ENCODE peak calls at places on chromosomes 5 and 9, in five cellular contexts. E is left ventricle myocardium inferior, I is astrocyte of the spinal cord, H is fibroblast of mammary gland, M is spleen. R is an unnamed sample.

GRCh38 chr9:757246-757881 is 84.1 kb upstream of the DMRT1 start:
- DNase-seq in E (no peak), I (peak), H (peak), M (no peak), R (peak)

GRCh38 chr9:77433675-77434445 is 214.3 kb downstream of the GNA14 start:
- DNase-seq in E (peak), I (peak), H (peak), M (no peak), R (peak)

GRCh38 chr9:108316066-108316465 is 539.7 kb downstream of the ACTL7B start:
- DNase-seq in E (no peak), I (no peak), H (no peak), M (no peak), R (no peak)

GRCh38 chr5:6261256-6261655 is 117.1 kb downstream of the MED10 start:
- DNase-seq in E (no peak), I (no peak), H (no peak), M (no peak), R (no peak)

GRCh38 chr5:132420706-132421272 is 51.3 kb downstream of the SLC22A5 start:
- DNase-seq in E (no peak), I (no peak), H (no peak), M (peak), R (no peak)

GRCh38 chr9:6566409-6567139 is 79.0 kb downstream of the GLDC start:
- DNase-seq in E (no peak), I (peak), H (peak), M (no peak), R (peak)

GRCh38 chr9:127627494-127627855 is 15.4 kb downstream of the STXBP1 start:
- DNase-seq in E (no peak), I (no peak), H (no peak), M (no peak), R (no peak)

GRCh38 chr5:170070556-170071412 is 34.9 kb upstream of the FOXI1 start:
- DNase-seq in E (peak), I (peak), H (peak), M (no peak), R (peak)

GRCh38 chr9:111969622-111970021 is 73.0 kb downstream of the UGCG start:
- DNase-seq in E (no peak), I (no peak), H (no peak), M (no peak), R (no peak)

GRCh38 chr9:130845901-130846381 is 10.9 kb downstream of the ABL1 start:
- DNase-seq in E (no peak), I (peak), H (peak), M (no peak), R (peak)

GRCh38 chr9:93134018-93134739 is at the start of gene NINJ1:
- DNase-seq in E (peak), I (peak), H (peak), M (peak), R (peak)

GRCh38 chr9:93259490-93260289 is 75.8 kb downstream of the WNK2 start:
- DNase-seq in E (no peak), I (no peak), H (no peak), M (peak), R (no peak)

GRCh38 chr5:151664694-151665583 is 21.8 kb downstream of the SPARC start:
- DNase-seq in E (peak), I (peak), H (peak), M (no peak), R (peak)

GRCh38 chr5:160456778-160457177 is 35.1 kb downstream of the PTTG1 start:
- DNase-seq in E (no peak), I (no peak), H (no peak), M (no peak), R (no peak)

GRCh38 chr5:90783460-90784333 is 225.1 kb downstream of the ADGRV1 start:
- DNase-seq in E (peak), I (peak), H (peak), M (peak), R (peak)

GRCh38 chr5:132746592-132747063 is 598 bp upstream of the CCNI2 start:
- DNase-seq in E (no peak), I (no peak), H (no peak), M (no peak), R (no peak)

GRCh38 chr5:147051193-147051592 is 172.6 kb upstream of the PPP2R2B start:
- DNase-seq in E (no peak), I (peak), H (peak), M (no peak), R (peak)

GRCh38 chr9:125356032-125356431 is 94.4 kb downstream of the GAPVD1 start:
- DNase-seq in E (no peak), I (no peak), H (no peak), M (no peak), R (no peak)

GRCh38 chr5:54243483-54244080 is 66.8 kb downstream of the ARL15 start:
- DNase-seq in E (no peak), I (peak), H (peak), M (no peak), R (peak)

GRCh38 chr5:127856310-127856709 is 153.1 kb downstream of the CCDC192 start:
- DNase-seq in E (no peak), I (no peak), H (no peak), M (no peak), R (peak)

GRCh38 chr5:16508730-16509531 is 43.3 kb upstream of the ZNF622 start:
- DNase-seq in E (peak), I (no peak), H (peak), M (no peak), R (no peak)

GRCh38 chr9:112955550-112955949 is 56.4 kb downstream of the ZNF883 start:
- DNase-seq in E (no peak), I (no peak), H (no peak), M (no peak), R (no peak)

GRCh38 chr5:129763651-129764050 is 15.8 kb downstream of the MINAR2 start:
- DNase-seq in E (no peak), I (no peak), H (no peak), M (no peak), R (no peak)

GRCh38 chr5:171630047-171630669 is 155.5 kb upstream of the SMIM23 start:
- DNase-seq in E (peak), I (peak), H (peak), M (no peak), R (peak)

GRCh38 chr9:117205806-117206205 is 209.1 kb downstream of the ASTN2 start:
- DNase-seq in E (no peak), I (no peak), H (no peak), M (no peak), R (peak)

GRCh38 chr9:4287386-4287785 is 12.5 kb downstream of the GLIS3 start:
- DNase-seq in E (no peak), I (no peak), H (no peak), M (no peak), R (no peak)

GRCh38 chr5:64165160-64165499 is 513 bp upstream of the RNF180 start:
- DNase-seq in E (no peak), I (no peak), H (no peak), M (no peak), R (no peak)
- H3K4me3 ChIP-seq in E (peak), I (peak), H (peak), M (peak), R (peak)

DNA sequence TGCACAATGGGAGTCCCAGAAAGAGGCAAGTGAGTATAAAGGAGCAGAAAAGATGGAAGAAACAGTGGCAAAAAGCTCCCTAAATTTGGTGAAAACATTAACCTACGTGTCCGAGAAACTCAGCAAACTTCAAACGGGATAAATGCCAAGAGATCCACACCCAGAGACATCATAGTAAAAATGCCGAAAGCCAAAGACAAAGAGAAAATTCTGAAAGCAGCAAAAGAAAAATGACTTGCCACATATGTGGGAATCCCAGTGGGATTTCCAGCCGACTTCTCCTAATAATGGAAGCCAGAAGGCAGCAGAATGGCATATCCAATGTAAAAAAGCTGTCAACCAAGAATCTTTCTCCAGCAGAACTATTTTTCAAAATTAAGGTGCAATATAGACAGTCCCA is 101.2 kb downstream of the ADAMTS2 start:
- DNase-seq in E (no peak), I (no peak), H (peak), M (no peak), R (no peak)
- H3K4me3 ChIP-seq in E (no peak), I (no peak), H (no peak), M (no peak), R (no peak)

DNA sequence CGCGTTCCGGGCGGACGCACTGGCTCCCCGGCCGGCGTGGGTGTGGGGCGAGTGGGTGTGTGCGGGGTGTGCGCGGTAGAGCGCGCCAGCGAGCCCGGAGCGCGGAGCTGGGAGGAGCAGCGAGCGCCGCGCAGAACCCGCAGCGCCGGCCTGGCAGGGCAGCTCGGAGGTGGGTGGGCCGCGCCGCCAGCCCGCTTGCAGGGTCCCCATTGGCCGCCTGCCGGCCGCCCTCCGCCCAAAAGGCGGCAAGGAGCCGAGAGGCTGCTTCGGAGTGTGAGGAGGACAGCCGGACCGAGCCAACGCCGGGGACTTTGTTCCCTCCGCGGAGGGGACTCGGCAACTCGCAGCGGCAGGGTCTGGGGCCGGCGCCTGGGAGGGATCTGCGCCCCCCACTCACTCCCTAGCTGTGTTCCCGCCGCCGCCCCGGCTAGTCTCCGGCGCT is at the start of gene DAPK1:
- DNase-seq in E (peak), I (peak), H (peak), M (peak), R (peak)
- H3K4me3 ChIP-seq in E (peak), I (peak), H (peak), M (peak), R (peak)

GRCh38 chr5:138873096-138873885 is 1.8 kb downstream of the LRRTM2 start:
- DNase-seq in E (no peak), I (no peak), H (no peak), M (no peak), R (no peak)
- H3K4me3 ChIP-seq in E (no peak), I (peak), H (no peak), M (peak), R (no peak)

GRCh38 chr5:926416-927171 is 33.9 kb downstream of the TRIP13 start:
- DNase-seq in E (no peak), I (peak), H (no peak), M (peak), R (peak)
- H3K4me3 ChIP-seq in E (peak), I (peak), H (peak), M (peak), R (peak)

GRCh38 chr9:22215492-22215891 is 206.4 kb upstream of the CDKN2B start:
- DNase-seq in E (no peak), I (no peak), H (no peak), M (no peak), R (no peak)

GRCh38 chr9:22214021-22214420 is 204.9 kb upstream of the CDKN2B start:
- DNase-seq in E (no peak), I (peak), H (peak), M (no peak), R (peak)

GRCh38 chr9:22214497-22215031 is 205.5 kb upstream of the CDKN2B start:
- DNase-seq in E (no peak), I (peak), H (peak), M (no peak), R (no peak)

GRCh38 chr9:22217254-22217653 is 208.1 kb upstream of the CDKN2B start:
- DNase-seq in E (no peak), I (no peak), H (no peak), M (no peak), R (no peak)

GRCh38 chr9:22216730-22217160 is 207.6 kb upstream of the CDKN2B start:
- DNase-seq in E (no peak), I (peak), H (peak), M (peak), R (peak)
- H3K4me3 ChIP-seq in E (no peak), I (no peak), H (no peak), M (no peak), R (no peak)

DNA sequence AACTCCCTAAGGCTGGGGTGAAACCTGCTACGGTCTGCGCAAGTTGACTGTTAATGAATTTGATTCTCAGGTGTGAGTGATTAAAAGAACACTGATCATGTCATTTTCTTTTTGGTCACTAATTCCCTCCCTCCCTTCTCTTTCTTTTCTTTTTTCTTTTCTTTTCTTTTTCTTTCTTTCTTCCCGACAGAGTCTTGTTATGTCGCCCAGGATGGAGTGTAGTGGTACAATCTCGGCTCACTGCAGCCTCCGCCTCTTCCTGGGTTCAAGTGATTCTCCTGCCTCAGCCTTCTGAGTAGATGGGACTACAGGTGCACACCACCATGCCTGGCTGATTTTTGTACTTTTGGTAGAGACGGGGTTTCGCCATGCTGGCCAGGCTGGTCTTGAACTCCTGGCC is 2.6 kb downstream of the ANXA1 start:
- DNase-seq in E (no peak), I (no peak), H (no peak), M (no peak), R (no peak)
- H3K4me3 ChIP-seq in E (peak), I (peak), H (peak), M (peak), R (peak)

GRCh38 chr9:18477719-18478118 is 3.8 kb downstream of the ADAMTSL1 start:
- DNase-seq in E (no peak), I (no peak), H (no peak), M (no peak), R (no peak)

GRCh38 chr9:18477121-18477705 is 3.3 kb downstream of the ADAMTSL1 start:
- DNase-seq in E (no peak), I (peak), H (no peak), M (no peak), R (no peak)

GRCh38 chr9:18480649-18481048 is 6.7 kb downstream of the ADAMTSL1 start:
- DNase-seq in E (no peak), I (peak), H (peak), M (no peak), R (no peak)

GRCh38 chr9:18478517-18479361 is 4.8 kb downstream of the ADAMTSL1 start:
- DNase-seq in E (no peak), I (peak), H (peak), M (no peak), R (peak)

DNA sequence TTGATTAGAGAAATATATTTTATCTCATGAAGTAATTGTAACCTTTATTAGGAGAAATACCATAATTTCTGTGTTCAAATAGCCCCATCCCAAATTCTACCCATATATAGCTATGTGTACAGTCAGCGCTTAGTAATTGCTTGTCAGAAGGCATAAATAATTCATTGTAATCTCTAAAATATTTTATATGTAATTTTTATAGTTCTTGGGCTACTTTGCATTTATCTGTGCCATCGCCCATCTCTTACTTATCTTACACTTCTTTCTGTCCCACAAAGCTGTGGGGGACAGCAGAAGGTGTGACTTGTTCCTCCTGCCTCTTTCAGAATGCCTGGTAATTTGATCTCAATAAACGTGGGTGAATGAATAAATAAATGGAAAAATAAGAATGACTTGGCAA is 5.5 kb downstream of the ADAMTSL1 start:
- DNase-seq in E (no peak), I (no peak), H (peak), M (no peak), R (no peak)
- H3K4me3 ChIP-seq in E (no peak), I (no peak), H (no peak), M (no peak), R (no peak)